ENCODE peak calls at places on chromosomes 12 and 14, in seven cellular contexts. I is A549; E is posterior cingulate gyrus; R is GM03348; X is CD4-positive, CD25-positive, alpha-beta regulatory T cell; D is activated gamma-delta T cell treated with Interleukin-2 at 50 U/mL for 16 hours; K is sigmoid colon. N is an unnamed sample.

GRCh38 chr12:13436696-13437391 is 240.3 kb downstream of the EMP1 start:
- DNase-seq in I (peak), E (no peak), R (peak), X (no peak), D (no peak), K (no peak), N (no peak)

GRCh38 chr12:129964826-129965457 is 61.1 kb upstream of the TMEM132D start:
- DNase-seq in I (no peak), E (no peak), R (no peak), X (no peak), D (no peak), K (no peak), N (no peak)

GRCh38 chr14:74980746-74981661 is 21.7 kb upstream of the EIF2B2 start:
- DNase-seq in I (no peak), E (no peak), R (no peak), X (no peak), D (no peak), K (no peak), N (peak)

GRCh38 chr12:115090783-115091182 is 406.8 kb upstream of the TBX3 start:
- DNase-seq in I (no peak), E (no peak), R (no peak), X (no peak), D (no peak), K (no peak), N (no peak)

GRCh38 chr12:122064034-122064777 is 14.3 kb upstream of the MLXIP start:
- DNase-seq in I (peak), E (peak), R (peak), X (peak), D (no peak), K (peak), N (peak)

GRCh38 chr12:104565606-104566243 is 109.0 kb downstream of the CHST11 start:
- DNase-seq in I (no peak), E (no peak), R (peak), X (no peak), D (no peak), K (peak), N (no peak)

GRCh38 chr12:26839551-26839950 is 6.6 kb upstream of the ITPR2 start:
- DNase-seq in I (no peak), E (no peak), R (no peak), X (no peak), D (no peak), K (no peak), N (no peak)

GRCh38 chr12:50542448-50542847 is 37.7 kb downstream of the DIP2B start:
- DNase-seq in I (peak), E (no peak), R (peak), X (peak), D (no peak), K (no peak), N (no peak)

GRCh38 chr12:3972576-3972975 is 99.4 kb upstream of the PARP11 start:
- DNase-seq in I (no peak), E (no peak), R (no peak), X (peak), D (peak), K (no peak), N (no peak)

GRCh38 chr14:44309336-44309735 is 197.7 kb downstream of the FSCB start:
- DNase-seq in I (no peak), E (no peak), R (no peak), X (no peak), D (no peak), K (no peak), N (no peak)

GRCh38 chr12:118645219-118645618 is 268.9 kb downstream of the SUDS3 start:
- DNase-seq in I (no peak), E (no peak), R (no peak), X (peak), D (no peak), K (no peak), N (no peak)

GRCh38 chr12:107134558-107134957 is 41.2 kb upstream of the CRY1 start:
- DNase-seq in I (peak), E (no peak), R (no peak), X (peak), D (peak), K (no peak), N (no peak)

GRCh38 chr14:54766276-54767138 is 136.1 kb downstream of the GCH1 start:
- DNase-seq in I (no peak), E (no peak), R (no peak), X (no peak), D (no peak), K (peak), N (no peak)

GRCh38 chr14:87992349-87992719 is 648 bp downstream of the GALC start:
- DNase-seq in I (no peak), E (no peak), R (no peak), X (no peak), D (no peak), K (no peak), N (no peak)

GRCh38 chr12:51128905-51129304 is 44.0 kb downstream of the TFCP2 start:
- DNase-seq in I (no peak), E (no peak), R (no peak), X (no peak), D (no peak), K (no peak), N (no peak)

GRCh38 chr12:110501378-110501721 is 561 bp downstream of the VPS29 start:
- DNase-seq in I (peak), E (peak), R (peak), X (peak), D (no peak), K (no peak), N (no peak)

GRCh38 chr14:104676130-104676693 is 13.2 kb upstream of the INF2 start:
- DNase-seq in I (no peak), E (no peak), R (no peak), X (no peak), D (no peak), K (peak), N (no peak)

GRCh38 chr12:52847335-52848102 is 1.3 kb downstream of the KRT78 start:
- DNase-seq in I (no peak), E (no peak), R (no peak), X (no peak), D (no peak), K (no peak), N (no peak)

GRCh38 chr12:131919366-131920156 is 9.5 kb upstream of the PUS1 start:
- DNase-seq in I (no peak), E (no peak), R (no peak), X (no peak), D (no peak), K (no peak), N (no peak)

GRCh38 chr12:69131073-69131472 is 108.3 kb upstream of the CPSF6 start:
- DNase-seq in I (no peak), E (no peak), R (no peak), X (no peak), D (no peak), K (no peak), N (no peak)

GRCh38 chr12:82745062-82745461 is 58.4 kb downstream of the TMTC2 start:
- DNase-seq in I (no peak), E (no peak), R (no peak), X (no peak), D (no peak), K (no peak), N (no peak)

GRCh38 chr14:100155049-100155621 is 4.3 kb downstream of the DEGS2 start:
- DNase-seq in I (peak), E (no peak), R (no peak), X (no peak), D (no peak), K (no peak), N (no peak)